ENCODE peak calls at places on chromosomes 11 and 22, in six cellular contexts. K is HCT116, Q is K562, D is H1, V is HepG2, P is GM12878. H is an unnamed sample.

GRCh38 chr22:49608660-49609059 is 219.0 kb downstream of the BRD1 start:
- DNase-seq in P (no peak), D (no peak), Q (no peak), V (no peak), K (no peak), H (no peak)

GRCh38 chr11:128767518-128767917 is 73.6 kb downstream of the FLI1 start:
- DNase-seq in K (no peak), V (no peak), D (no peak), P (no peak), Q (no peak), H (no peak)

GRCh38 chr11:79198898-79199250 is 242.0 kb downstream of the TENM4 start:
- DNase-seq in Q (no peak), D (no peak), V (no peak), P (no peak), K (no peak), H (no peak)

GRCh38 chr11:57530215-57530595 is 349 bp downstream of the TIMM10 start:
- DNase-seq in P (no peak), D (no peak), K (no peak), V (no peak), Q (no peak), H (no peak)

GRCh38 chr11:129815596-129816461 is at the start of gene TMEM45B:
- DNase-seq in K (no peak), Q (no peak), V (no peak), D (no peak), P (no peak), H (no peak)

GRCh38 chr11:36408476-36409136 is 101.5 kb downstream of the TRAF6 start:
- DNase-seq in P (no peak), Q (no peak), D (no peak), V (no peak), K (no peak), H (no peak)

GRCh38 chr22:20316217-20316843 is 3.5 kb downstream of the DGCR6L start:
- DNase-seq in V (no peak), D (no peak), Q (peak; percentile 9), K (no peak), P (no peak), H (no peak)

GRCh38 chr11:68008381-68009337 is 1.5 kb upstream of the ALDH3B1 start:
- DNase-seq in Q (no peak), P (no peak), V (no peak), D (no peak), K (no peak), H (no peak)

GRCh38 chr11:2866178-2866577 is 19.4 kb downstream of the CDKN1C start:
- DNase-seq in V (no peak), P (no peak), D (no peak), K (no peak), Q (no peak), H (no peak)

DNA sequence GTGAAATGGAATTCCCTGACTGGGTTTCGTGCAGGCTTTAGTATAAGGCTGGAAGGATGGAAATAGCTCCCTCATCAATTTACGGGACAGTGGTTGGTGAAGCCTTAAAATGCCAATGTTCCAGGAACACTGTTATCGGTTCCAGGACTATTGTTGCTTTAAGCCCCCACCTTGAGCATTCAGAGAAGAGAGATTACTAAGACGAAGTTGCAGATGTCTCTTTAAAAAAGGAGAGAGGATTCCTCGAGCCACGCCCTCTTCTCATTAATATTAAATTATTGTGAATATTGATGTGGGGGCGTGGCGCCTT is 194 bp upstream of the CREB3L1 start:
- DNase-seq in P (no peak), K (no peak), Q (peak; percentile 84), D (no peak), V (no peak), H (no peak)
- H3K4me3 ChIP-seq in P (peak overlapping the region; percentile 70), K (no peak overlapping the region), Q (peak overlapping the region; percentile 72), D (peak overlapping the region; percentile 54), V (no peak overlapping the region), H (peak overlapping the region; percentile 81)

GRCh38 chr22:22691716-22692701 is 47.6 kb downstream of the GGTLC2 start:
- DNase-seq in D (no peak), P (no peak), V (no peak), Q (no peak), K (no peak), H (no peak)
- H3K9ac ChIP-seq in D (no peak overlapping the region), P (no peak overlapping the region), V (no peak overlapping the region), Q (no peak overlapping the region), K (no peak overlapping the region), H (no peak overlapping the region)

GRCh38 chr11:63999349-64000025 is 13.2 kb downstream of the OTUB1 start:
- DNase-seq in K (no peak), P (no peak), D (peak; percentile 46), Q (peak; percentile 63), V (no peak), H (peak; percentile 61)
- TF ChIP-seq ZNF274 in K (no peak), P (no peak), D (no peak), Q (no peak), V (no peak), H (no peak)

DNA sequence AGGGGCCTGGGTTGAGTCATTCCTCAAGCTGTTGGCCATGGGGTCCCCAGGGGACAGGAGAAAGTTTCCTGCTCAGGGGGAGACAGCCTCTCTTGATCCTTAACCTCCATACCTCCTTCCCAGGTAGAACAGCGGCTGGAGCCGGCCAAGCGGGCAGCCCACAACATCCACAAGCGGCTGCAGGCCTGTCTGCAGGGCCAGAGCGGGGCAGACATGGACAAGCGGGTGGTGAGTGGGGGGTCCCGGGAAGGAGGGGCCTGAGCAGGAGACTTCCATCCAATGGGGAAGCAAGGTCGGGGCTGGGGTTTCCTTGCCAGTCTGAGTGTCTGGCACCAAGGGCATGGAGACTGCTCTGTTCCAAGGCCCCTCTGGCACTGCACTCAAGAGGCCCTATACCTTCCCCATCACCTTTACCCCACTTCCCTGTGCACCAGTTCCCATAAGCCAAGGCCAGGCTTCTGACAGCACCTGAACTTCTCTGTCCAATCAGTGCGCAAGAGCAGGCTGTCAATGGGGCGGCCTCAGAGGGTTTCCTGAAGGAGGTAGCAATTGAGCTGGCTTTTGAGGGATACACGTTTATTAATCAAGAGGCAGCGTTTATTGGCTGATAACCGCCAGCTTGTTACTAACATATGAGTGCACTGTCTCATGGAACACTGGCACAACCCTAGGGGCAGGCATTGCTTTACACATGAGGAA is 1.9 kb downstream of the SH3BP1 start:
- DNase-seq in D (no peak), V (no peak), Q (no peak), K (no peak), P (no peak), H (no peak)
- H3K4me3 ChIP-seq in D (no peak overlapping the region), V (peak overlapping the region; percentile 86), Q (no peak overlapping the region), K (no peak overlapping the region), P (peak overlapping the region; percentile 96), H (no peak overlapping the region)

DNA sequence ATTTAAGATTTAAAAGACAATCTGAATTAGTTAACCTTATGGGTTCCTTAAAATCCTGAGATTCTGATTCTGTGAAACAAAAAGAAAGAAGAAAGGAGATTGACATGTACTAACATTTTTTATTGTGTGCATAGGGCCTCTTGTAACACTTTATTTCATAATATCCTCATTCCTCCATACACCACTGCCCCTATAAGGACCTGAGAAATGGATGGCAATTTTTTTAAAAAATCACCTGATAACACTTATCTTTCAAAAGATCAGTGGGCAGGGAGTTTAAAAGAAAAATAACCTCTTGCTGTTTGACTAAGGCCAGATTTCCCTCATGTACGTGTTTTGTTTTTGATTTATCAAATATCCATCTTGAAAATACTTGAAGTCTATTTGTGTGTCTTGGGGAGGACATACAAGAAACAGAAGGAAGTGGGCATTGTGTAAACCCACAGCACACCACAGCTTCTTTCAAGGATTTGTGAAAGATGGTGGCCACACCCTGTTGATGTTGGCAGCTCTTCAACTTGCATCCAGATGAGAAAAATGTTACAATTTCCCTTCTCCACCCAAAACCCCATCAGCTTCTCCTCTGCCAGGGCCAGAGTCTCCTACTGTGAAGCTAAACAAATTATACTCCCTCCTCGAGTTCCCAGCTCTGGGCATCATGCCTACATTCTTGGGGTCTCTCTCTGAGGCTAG is 35.0 kb upstream of the MPEG1 start:
- DNase-seq in P (no peak), D (no peak), Q (no peak), V (no peak), K (no peak), H (no peak)
- H3K9ac ChIP-seq in P (no peak overlapping the region), D (no peak overlapping the region), Q (no peak overlapping the region), V (no peak overlapping the region), K (no peak overlapping the region), H (no peak overlapping the region)

GRCh38 chr22:24905909-24906308 is 40.6 kb downstream of the LHFPL7 start:
- DNase-seq in Q (no peak), P (no peak), K (no peak), D (no peak), V (no peak), H (no peak)

DNA sequence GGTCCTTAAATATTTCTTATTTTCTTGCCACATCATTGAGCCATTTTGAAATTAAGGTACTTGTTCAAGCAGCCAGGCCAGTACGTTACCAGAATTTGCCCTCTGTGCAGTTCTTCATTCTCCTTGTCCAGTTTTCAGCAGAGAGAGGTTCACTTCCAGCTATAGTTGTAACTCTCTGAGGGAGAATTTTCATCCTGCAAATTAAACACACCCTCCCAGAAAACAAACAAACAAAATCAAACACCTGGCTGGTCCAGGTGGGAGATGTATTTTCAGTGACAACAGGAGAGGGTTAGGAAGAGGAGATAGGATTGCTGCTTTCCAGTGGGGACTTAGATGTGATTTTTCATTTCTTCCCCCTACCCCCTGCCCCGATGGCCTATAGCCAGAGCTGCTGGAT is 45.0 kb downstream of the LHFPL7 start:
- DNase-seq in D (no peak), V (no peak), Q (no peak), P (no peak), K (no peak), H (no peak)
- TF ChIP-seq ZNF274 in D (no peak), V (no peak), Q (no peak), P (no peak), K (no peak), H (no peak)

H was measured in NT2/D1.